ENCODE peak calls at places on chromosomes 11 and 22, in four cellular contexts. Q is EH, M is A549, Y is Daoy. O is an unnamed sample.

GRCh38 chr22:45335021-45335818 is 25.5 kb downstream of the FAM118A start:
- DNase-seq in M (no peak), Y (no peak), Q (peak), O (no peak)

GRCh38 chr11:3747704-3748103 is 49.6 kb downstream of the NUP98 start:
- DNase-seq in M (peak), Q (peak), Y (peak), O (no peak)

GRCh38 chr11:119680899-119681370 is 48.1 kb downstream of the NECTIN1 start:
- DNase-seq in Q (no peak), Y (no peak), M (no peak), O (no peak)

GRCh38 chr11:72613977-72614376 is 60.2 kb downstream of the PDE2A start:
- DNase-seq in Q (no peak), Y (no peak), M (no peak), O (no peak)

GRCh38 chr11:110173775-110174644 is 80.8 kb downstream of the ZC3H12C start:
- DNase-seq in M (peak), Q (peak), Y (peak), O (peak)

GRCh38 chr11:33269822-33270221 is 12.6 kb downstream of the HIPK3 start:
- DNase-seq in M (no peak), Y (no peak), Q (no peak), O (no peak)

GRCh38 chr22:23262474-23263332 is 82.4 kb downstream of the BCR start:
- DNase-seq in Q (no peak), Y (no peak), M (no peak), O (no peak)

GRCh38 chr11:64207247-64208085 is 945 bp downstream of the FERMT3 start:
- DNase-seq in M (no peak), Y (peak), Q (peak), O (no peak)

GRCh38 chr22:22959147-22959827 is 71.7 kb downstream of the IGLL5 start:
- DNase-seq in Y (peak), Q (peak), M (peak), O (peak)

GRCh38 chr11:100576044-100577021 is 110.8 kb upstream of the ARHGAP42 start:
- DNase-seq in M (peak), Y (peak), Q (peak), O (peak)

GRCh38 chr11:95711945-95712221 is 77.7 kb downstream of the FAM76B start:
- DNase-seq in M (no peak), Y (no peak), Q (no peak), O (no peak)

GRCh38 chr11:130888790-130889189 is 27.5 kb downstream of the SNX19 start:
- DNase-seq in Y (no peak), M (no peak), Q (no peak), O (no peak)

GRCh38 chr11:117934526-117935307 is 5.5 kb upstream of the TMPRSS13 start:
- DNase-seq in Q (no peak), M (no peak), Y (no peak), O (no peak)

GRCh38 chr22:49372530-49373288 is 455.0 kb downstream of the BRD1 start:
- DNase-seq in Y (peak), M (peak), Q (no peak), O (no peak)

GRCh38 chr11:115760528-115760837 is 256.3 kb upstream of the CADM1 start:
- DNase-seq in Y (peak), M (no peak), Q (peak), O (peak)

GRCh38 chr22:45112136-45112879 is 51.4 kb upstream of the NUP50 start:
- DNase-seq in M (no peak), Y (peak), Q (peak), O (no peak)

GRCh38 chr11:112195906-112196305 is 20.6 kb downstream of the BCO2 start:
- DNase-seq in M (peak), Y (no peak), Q (peak), O (no peak)

GRCh38 chr22:21726650-21727049 is 8.9 kb downstream of the YPEL1 start:
- DNase-seq in Y (no peak), M (peak), Q (peak), O (no peak)

GRCh38 chr22:29166180-29166579 is 39.5 kb upstream of the EMID1 start:
- DNase-seq in Y (no peak), M (no peak), Q (no peak), O (no peak)

GRCh38 chr11:70587095-70587389 is 188.7 kb downstream of the CTTN start:
- DNase-seq in Y (no peak), M (no peak), Q (no peak), O (no peak)

GRCh38 chr11:44726278-44727113 is at the start of gene TSPAN18:
- DNase-seq in Y (peak), Q (no peak), M (no peak), O (peak)

GRCh38 chr11:120183701-120184141 is 27.1 kb upstream of the OAF start:
- DNase-seq in Q (no peak), M (no peak), Y (no peak), O (no peak)

GRCh38 chr11:70067591-70068341 is 10.4 kb upstream of the ANO1 start:
- DNase-seq in Q (no peak), Y (no peak), M (no peak), O (peak)

GRCh38 chr22:44428941-44429615 is 69.0 kb downstream of the RTL6 start:
- DNase-seq in Q (no peak), Y (no peak), M (no peak), O (no peak)

GRCh38 chr11:833114-833791 is 501 bp downstream of the CD151 start:
- DNase-seq in Y (peak), Q (peak), M (peak), O (no peak)

GRCh38 chr11:72702842-72703241 is 28.6 kb upstream of the PDE2A start:
- DNase-seq in Q (no peak), M (no peak), Y (no peak), O (no peak)

GRCh38 chr11:107570015-107570414 is 4.5 kb upstream of the ALKBH8 start:
- DNase-seq in Q (no peak), M (no peak), Y (no peak), O (no peak)

GRCh38 chr11:9629064-9629463 is 34.8 kb upstream of the SWAP70 start:
- DNase-seq in Y (no peak), M (no peak), Q (no peak), O (no peak)

GRCh38 chr22:44402196-44403111 is 89.7 kb upstream of the SHISAL1 start:
- DNase-seq in Q (no peak), Y (no peak), M (no peak), O (no peak)

GRCh38 chr22:45484742-45485141 is 17.9 kb upstream of the FBLN1 start:
- DNase-seq in M (no peak), Q (no peak), Y (no peak), O (no peak)

GRCh38 chr11:7605544-7605943 is 67.8 kb downstream of the CYB5R2 start:
- DNase-seq in Y (peak), Q (peak), M (peak), O (no peak)

GRCh38 chr11:75100314-75100713 is 3.6 kb upstream of the OR2AT4 start:
- DNase-seq in M (peak), Q (peak), Y (peak), O (no peak)

GRCh38 chr11:134332189-134332631 is 422 bp downstream of the GLB1L2 start:
- DNase-seq in Q (no peak), M (no peak), Y (no peak), O (peak)

GRCh38 chr22:17368144-17368726 is 1.0 kb upstream of the CECR2 start:
- DNase-seq in Q (no peak), Y (no peak), M (no peak), O (no peak)

GRCh38 chr22:36377022-36377631 is 10.6 kb downstream of the MYH9 start:
- DNase-seq in M (no peak), Q (no peak), Y (no peak), O (no peak)

GRCh38 chr22:30393322-30393680 is 3.5 kb upstream of the SEC14L2 start:
- DNase-seq in Q (no peak), Y (no peak), M (no peak), O (no peak)

GRCh38 chr22:44917372-44918165 is 92.2 kb downstream of the PHF21B start:
- DNase-seq in Y (no peak), Q (no peak), M (no peak), O (no peak)

GRCh38 chr11:2314525-2315394 is 12.9 kb downstream of the TSPAN32 start:
- DNase-seq in Y (peak), M (no peak), Q (peak), O (no peak)